ENCODE peak calls at places on chromosomes 2 and 18, in nine cellular contexts. B is WERI-Rb-1, I is ecto neural progenitor cell, F is tibial nerve, L is HFFc6, S is prostate gland, E is AG08396, M is NCI-H1105, X is NCI-H524. W is an unnamed sample.

GRCh38 chr2:172119089-172119488 is 16.4 kb upstream of the DLX2 start:
- DNase-seq in B (no peak), I (no peak), F (no peak), L (peak; percentile 59), S (no peak), E (no peak), M (no peak), X (no peak), W (no peak)

GRCh38 chr18:4781873-4782272 is 326.8 kb upstream of the DLGAP1 start:
- DNase-seq in B (no peak), I (no peak), F (no peak), L (no peak), S (no peak), E (no peak), M (no peak), X (no peak), W (no peak)

GRCh38 chr2:239157269-239157668 is 243.6 kb downstream of the HDAC4 start:
- DNase-seq in B (no peak), I (no peak), F (peak; percentile 11), L (no peak), S (no peak), E (no peak), M (no peak), X (no peak), W (no peak)

GRCh38 chr2:183614797-183615429 is 490.7 kb downstream of the NUP35 start:
- DNase-seq in B (no peak), I (no peak), F (no peak), L (no peak), S (no peak), E (no peak), M (no peak), X (peak; percentile 2), W (no peak)

GRCh38 chr18:31261792-31262582 is 56.0 kb upstream of the DSG1 start:
- DNase-seq in B (no peak), I (no peak), F (no peak), L (no peak), S (no peak), E (no peak), M (no peak), X (no peak), W (no peak)

GRCh38 chr2:231370749-231371429 is 24.6 kb upstream of the B3GNT7 start:
- DNase-seq in B (no peak), I (no peak), F (no peak), L (no peak), S (no peak), E (no peak), M (no peak), X (no peak), W (no peak)

GRCh38 chr2:146997945-146998344 is 846.9 kb upstream of the ACVR2A start:
- DNase-seq in B (no peak), I (no peak), F (no peak), L (no peak), S (no peak), E (no peak), M (no peak), X (peak; percentile 11), W (no peak)

GRCh38 chr18:1595165-1595564 is 690.5 kb downstream of the ADCYAP1 start:
- DNase-seq in B (no peak), I (no peak), F (no peak), L (no peak), S (no peak), E (no peak), M (no peak), X (no peak), W (no peak)

GRCh38 chr18:13381907-13382682 is 163.5 kb downstream of the LDLRAD4 start:
- DNase-seq in B (no peak), I (peak; percentile 43), F (peak; percentile 27), L (no peak), S (peak; percentile 55), E (peak; percentile 91), M (no peak), X (no peak), W (peak; percentile 4)